ENCODE peak calls at places on chromosome 20, in ten cellular contexts. U is SJSA1; X is H54; G is RWPE1; E is activated T-helper 2 cell treated with anti-CD3 and anti-CD28 coated beads, Interferon-gamma antibody, Interleukin-2, Interleukin-4, amounts not matched to agents 10 μg/mL and 5 μg/mL and 100 μg/mL, durations not matched to agents 14 hours and 24 hours and 36 hours; A is endothelial cell; T is D341Med; S is psoas muscle; H is substantia nigra; F is fibroblast of pulmonary artery. K is an unnamed sample.

GRCh38 chr20:35757098-35757705 is 14.6 kb upstream of the PHF20 start:
- DNase-seq in G (no peak), U (no peak), H (no peak), A (no peak), S (no peak), F (no peak), E (no peak), T (no peak), X (no peak), K (no peak)

GRCh38 chr20:23622839-23623343 is 14.9 kb downstream of the CST3 start:
- DNase-seq in T (no peak), A (no peak), E (no peak), U (peak; percentile 91), F (peak; percentile 96), H (no peak), G (peak; percentile 96), X (peak; percentile 69), S (peak; percentile 81), K (peak; percentile 94)

GRCh38 chr20:20837574-20838021 is 125.2 kb upstream of the RALGAPA2 start:
- DNase-seq in E (peak; percentile 13), G (peak; percentile 54), F (peak; percentile 63), X (no peak), T (peak; percentile 75), H (peak; percentile 12), S (peak; percentile 42), U (no peak), A (peak; percentile 72), K (no peak)

GRCh38 chr20:5714261-5715041 is 35.8 kb upstream of the SHLD1 start:
- DNase-seq in T (no peak), E (peak; percentile 61), U (no peak), S (no peak), G (no peak), A (peak; percentile 53), X (no peak), H (no peak), F (peak; percentile 94), K (no peak)

GRCh38 chr20:62048346-62048761 is 17.3 kb downstream of the TAF4 start:
- DNase-seq in G (no peak), F (no peak), E (no peak), H (no peak), T (no peak), S (no peak), A (no peak), U (no peak), X (no peak), K (no peak)

GRCh38 chr20:31630187-31630790 is 7.4 kb upstream of the COX4I2 start:
- DNase-seq in F (peak; percentile 24), H (no peak), X (no peak), S (no peak), A (no peak), G (no peak), E (no peak), T (no peak), U (no peak), K (no peak)

GRCh38 chr20:51020657-51021056 is 2.2 kb downstream of the KCNG1 start:
- DNase-seq in U (no peak), E (no peak), G (no peak), X (no peak), F (no peak), H (no peak), S (no peak), T (no peak), A (no peak), K (no peak)

GRCh38 chr20:32972181-32973076 is 31.8 kb downstream of the SUN5 start:
- DNase-seq in A (peak; percentile 41), H (no peak), U (no peak), G (no peak), T (peak; percentile 22), X (no peak), E (peak; percentile 84), F (no peak), S (no peak), K (no peak)

GRCh38 chr20:45993197-45993951 is 15.3 kb upstream of the MMP9 start:
- DNase-seq in A (no peak), G (peak; percentile 100), H (no peak), S (no peak), E (no peak), T (no peak), F (peak; percentile 22), X (peak; percentile 94), U (no peak), K (no peak)

GRCh38 chr20:44433751-44434538 is 41.7 kb upstream of the TTPAL start:
- DNase-seq in U (no peak), T (no peak), G (no peak), S (no peak), A (no peak), F (no peak), E (no peak), H (no peak), X (no peak), K (no peak)

GRCh38 chr20:23654722-23655121 is 17.0 kb upstream of the CST3 start:
- DNase-seq in H (no peak), T (no peak), G (no peak), F (no peak), S (no peak), X (no peak), U (no peak), A (no peak), E (no peak), K (no peak)

GRCh38 chr20:61940976-61941720 is 124.5 kb downstream of the TAF4 start:
- DNase-seq in G (no peak), H (no peak), U (no peak), T (no peak), S (no peak), E (no peak), F (no peak), A (no peak), X (no peak), K (no peak)

GRCh38 chr20:59147197-59147596 is 16.4 kb upstream of the ZNF831 start:
- DNase-seq in U (no peak), E (no peak), H (no peak), X (no peak), G (no peak), F (no peak), T (no peak), A (no peak), S (no peak), K (no peak)

GRCh38 chr20:48467622-48468021 is 360.2 kb downstream of the PREX1 start:
- DNase-seq in A (no peak), F (no peak), E (no peak), U (no peak), S (no peak), H (no peak), G (no peak), X (no peak), T (no peak), K (no peak)

GRCh38 chr20:8913452-8913851 is 155.4 kb upstream of the PLCB4 start:
- DNase-seq in U (no peak), T (no peak), G (no peak), X (no peak), A (no peak), H (no peak), F (no peak), S (no peak), E (no peak), K (no peak)

GRCh38 chr20:58720890-58721289 is 28.3 kb downstream of the NPEPL1 start:
- DNase-seq in X (no peak), A (no peak), S (no peak), G (no peak), F (no peak), U (no peak), H (no peak), E (no peak), T (peak; percentile 5), K (no peak)

GRCh38 chr20:33280000-33280680 is 2.9 kb upstream of the BPIFB1 start:
- DNase-seq in S (no peak), E (no peak), T (no peak), X (no peak), U (no peak), G (no peak), H (no peak), A (no peak), F (no peak), K (no peak)

K was measured in HS-27A.